ENCODE peak calls at places on chromosomes 3 and 15, in eight cellular contexts. O is heart right ventricle, E is right lobe of liver, N is A549, U is IMR-90, L is astrocyte, X is psoas muscle, A is cardiac muscle cell. Q is an unnamed sample.
A peak's percentile ranks its signal among the peaks of the same experiment; 100 is the strongest.

GRCh38 chr3:4407941-4408340 is 59.1 kb downstream of the SUMF1 start:
- DNase-seq in O (no peak), E (no peak), N (no peak), U (no peak), L (no peak), X (no peak), A (no peak), Q (no peak)

GRCh38 chr3:39146611-39147373 is 6.6 kb downstream of the CSRNP1 start:
- DNase-seq in O (peak; percentile 62), E (peak; percentile 83), N (peak; percentile 71), U (peak; percentile 98), L (peak; percentile 98), X (peak; percentile 93), A (peak; percentile 94), Q (peak; percentile 88)

GRCh38 chr3:182486459-182486858 is 306.8 kb upstream of the ATP11B start:
- DNase-seq in O (no peak), E (no peak), N (no peak), U (no peak), L (no peak), X (no peak), A (no peak), Q (no peak)

GRCh38 chr15:99108993-99109392 is 4.1 kb downstream of the SYNM start:
- DNase-seq in O (no peak), E (no peak), N (no peak), U (no peak), L (no peak), X (no peak), A (no peak), Q (no peak)

GRCh38 chr3:39125837-39126500 is 18.5 kb downstream of the TTC21A start:
- DNase-seq in O (no peak), E (no peak), N (no peak), U (peak; percentile 39), L (no peak), X (no peak), A (peak; percentile 30), Q (no peak)

GRCh38 chr3:67109651-67110204 is 111.6 kb downstream of the KBTBD8 start:
- DNase-seq in O (no peak), E (no peak), N (peak; percentile 4), U (peak; percentile 85), L (peak; percentile 49), X (no peak), A (peak; percentile 71), Q (no peak)

GRCh38 chr3:13650210-13651056 is 101.5 kb downstream of the FBLN2 start:
- DNase-seq in O (peak; percentile 82), E (peak; percentile 79), N (peak; percentile 82), U (peak; percentile 55), L (peak; percentile 12), X (peak; percentile 89), A (peak; percentile 83), Q (peak; percentile 78)

GRCh38 chr3:75192065-75192658 is 472.0 kb upstream of the FRG2C start:
- DNase-seq in O (no peak), E (peak; percentile 21), N (peak; percentile 3), U (peak; percentile 36), L (no peak), X (no peak), A (peak; percentile 50), Q (no peak)

GRCh38 chr3:10609134-10609533 is 103.7 kb upstream of the ATP2B2 start:
- DNase-seq in O (no peak), E (no peak), N (no peak), U (no peak), L (no peak), X (no peak), A (no peak), Q (no peak)

DNA sequence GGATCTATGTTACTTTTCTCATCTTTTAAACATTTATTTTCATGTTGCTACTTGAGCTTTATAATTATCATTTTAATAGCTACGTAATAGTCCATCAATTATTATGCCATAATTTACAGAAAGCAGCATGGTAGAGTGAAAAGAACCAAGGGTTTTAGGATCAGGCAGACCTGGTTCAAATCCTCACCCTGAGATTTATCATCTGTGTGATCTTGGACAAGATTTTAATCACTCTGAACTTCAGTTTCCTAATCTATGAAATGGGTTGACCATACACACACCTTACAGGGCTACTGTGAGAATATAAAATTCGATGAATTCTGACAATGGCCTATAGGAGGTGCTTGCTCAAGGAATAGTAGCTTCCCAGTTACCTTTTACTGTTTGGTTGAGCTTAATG is 27.1 kb downstream of the BOC start:
- DNase-seq in O (no peak), E (no peak), N (no peak), U (no peak), L (no peak), X (no peak), A (no peak), Q (no peak)
- TF ChIP-seq CTCF in O (no peak), E (no peak), N (no peak), U (no peak), L (no peak), X (no peak), A (no peak), Q (no peak)

GRCh38 chr15:60093273-60094067 is 89.4 kb downstream of the FOXB1 start:
- DNase-seq in O (no peak), E (peak; percentile 43), N (no peak), U (no peak), L (no peak), X (no peak), A (no peak), Q (no peak)

GRCh38 chr15:60095711-60096110 is 91.6 kb downstream of the FOXB1 start:
- DNase-seq in O (no peak), E (no peak), N (no peak), U (peak; percentile 29), L (peak; percentile 55), X (no peak), A (peak; percentile 54), Q (no peak)

GRCh38 chr15:60091150-60091549 is 87.0 kb downstream of the FOXB1 start:
- DNase-seq in O (no peak), E (peak; percentile 67), N (peak; percentile 65), U (peak; percentile 83), L (peak; percentile 85), X (peak; percentile 48), A (peak; percentile 91), Q (no peak)

GRCh38 chr15:60101416-60101815 is 97.3 kb downstream of the FOXB1 start:
- DNase-seq in O (no peak), E (no peak), N (no peak), U (no peak), L (no peak), X (no peak), A (no peak), Q (no peak)

GRCh38 chr15:60096157-60096556 is 92.0 kb downstream of the FOXB1 start:
- DNase-seq in O (no peak), E (no peak), N (no peak), U (peak; percentile 47), L (peak; percentile 63), X (no peak), A (peak; percentile 36), Q (no peak)
- H3K27ac ChIP-seq in O (no peak overlapping the region), E (no peak overlapping the region), N (no peak overlapping the region), U (no peak overlapping the region), L (peak overlapping the region; percentile 72), X (no peak overlapping the region), A (no peak overlapping the region), Q (no peak overlapping the region)

GRCh38 chr3:146163584-146163983 is 2.6 kb upstream of the PLOD2 start:
- DNase-seq in O (no peak), E (no peak), N (peak; percentile 77), U (peak; percentile 94), L (peak; percentile 97), X (no peak), A (peak; percentile 95), Q (no peak)
- TF ChIP-seq CTCF in O (no peak), E (peak; percentile 25), N (no peak), U (peak; percentile 30), L (peak; percentile 44), X (peak; percentile 18), A (peak; percentile 21), Q (no peak)

DNA sequence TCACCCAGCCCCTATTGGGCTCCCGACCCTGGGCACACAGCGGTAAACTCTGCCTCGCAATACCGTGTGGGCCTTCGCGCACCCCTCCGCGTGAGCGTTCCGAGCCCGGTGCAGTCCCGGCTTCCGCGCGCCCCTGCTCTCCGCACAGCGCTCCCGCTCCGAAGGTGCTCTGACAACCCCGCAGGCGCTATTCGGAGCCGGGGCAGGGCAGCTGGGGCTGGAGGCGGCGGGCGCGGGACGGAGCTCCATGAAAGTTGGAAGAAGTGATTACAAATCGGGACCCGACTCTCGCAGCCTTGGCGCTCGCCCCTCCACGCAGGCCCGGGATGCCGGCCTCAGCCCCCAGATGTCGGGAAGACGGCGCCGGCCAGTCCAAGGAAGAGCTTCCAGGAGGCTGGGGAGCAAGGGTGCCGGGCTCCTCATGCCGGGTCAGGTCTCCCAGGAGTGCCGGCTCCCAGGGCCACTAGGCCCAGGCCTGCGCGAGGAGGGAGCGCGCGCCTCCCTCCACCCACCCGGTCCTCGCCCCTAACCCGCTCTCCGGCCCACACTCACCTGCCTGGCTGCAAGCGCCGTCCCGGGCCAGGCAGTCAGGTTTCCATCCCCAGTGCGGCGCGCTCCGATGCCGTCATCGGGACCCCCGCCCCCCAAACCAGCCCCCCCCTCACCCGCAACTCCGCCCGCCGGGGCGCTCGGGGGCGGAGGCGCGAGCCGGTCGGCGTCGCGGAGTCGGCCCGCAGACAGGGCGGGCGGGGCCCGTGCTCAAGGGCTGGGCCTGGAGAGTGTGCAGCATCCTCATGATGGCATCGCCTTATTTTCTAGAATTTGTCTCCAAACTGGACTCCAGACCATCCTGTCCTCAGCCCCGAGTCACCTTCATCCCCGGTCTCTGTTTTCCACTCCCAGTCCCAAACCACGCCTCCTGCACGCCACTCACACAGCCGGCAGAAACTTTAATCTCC is at the start of gene KIF7:
- DNase-seq in O (no peak), E (no peak), N (peak; percentile 60), U (peak; percentile 47), L (peak; percentile 33), X (no peak), A (peak; percentile 74), Q (no peak)
- H3K27ac ChIP-seq in O (no peak within 1 kb of the TSS), E (no peak within 1 kb of the TSS), N (peak within 1 kb of the TSS; percentile 73), U (peak within 1 kb of the TSS; percentile 20), L (peak within 1 kb of the TSS; percentile 26), X (no peak within 1 kb of the TSS), A (peak within 1 kb of the TSS; percentile 93), Q (peak within 1 kb of the TSS; percentile 72)

DNA sequence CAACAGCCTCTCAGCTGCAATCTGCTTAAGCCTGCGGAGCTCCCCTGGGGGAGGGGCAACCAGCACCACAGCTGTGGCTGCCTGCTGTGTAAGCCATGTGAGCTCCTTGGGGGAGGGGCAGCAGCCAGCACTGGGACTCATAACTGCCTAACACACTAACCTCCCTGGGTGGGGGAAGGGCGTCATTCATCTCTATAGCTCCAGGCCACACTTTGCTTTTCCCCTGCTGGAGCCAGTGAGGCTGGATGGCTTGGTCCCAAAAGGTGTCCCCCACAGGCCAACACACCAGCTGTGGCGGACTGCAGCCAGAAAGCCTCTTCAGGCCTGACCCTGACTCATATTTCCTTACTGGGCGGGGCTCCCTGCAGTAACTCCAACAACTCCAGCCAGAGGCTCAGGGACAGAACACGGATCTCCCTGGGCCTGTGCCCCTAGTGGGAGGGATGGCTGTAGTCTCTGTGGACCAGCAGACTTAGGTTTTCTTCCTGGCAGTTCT is 129.8 kb downstream of the PPM1L start:
- DNase-seq in O (peak; percentile 74), E (no peak), N (no peak), U (peak; percentile 27), L (peak; percentile 58), X (peak; percentile 97), A (peak; percentile 88), Q (no peak)
- TF ChIP-seq CTCF in O (no peak), E (no peak), N (no peak), U (no peak), L (no peak), X (peak; percentile 44), A (no peak), Q (no peak)

DNA sequence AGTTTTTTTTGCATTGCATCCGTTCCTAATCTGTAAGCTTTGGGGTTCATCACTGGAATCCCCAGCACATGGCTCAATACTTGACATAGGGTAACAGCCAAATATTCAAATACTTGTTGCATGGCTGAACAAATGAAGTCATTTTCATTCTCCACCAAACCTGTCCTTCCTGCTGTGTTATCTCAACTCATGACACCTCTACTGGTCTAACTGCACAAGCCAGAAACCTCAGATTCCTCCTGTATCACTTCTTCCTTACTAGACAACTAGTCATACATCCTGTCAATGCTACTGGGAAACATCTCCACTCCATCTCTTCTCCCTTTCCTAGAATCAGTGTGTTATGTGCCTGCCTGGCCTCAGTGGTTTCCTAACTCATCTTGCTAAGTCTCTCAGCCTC is 43.4 kb downstream of the ST3GAL6 start:
- DNase-seq in O (no peak), E (no peak), N (no peak), U (no peak), L (peak; percentile 61), X (no peak), A (peak; percentile 27), Q (no peak)
- H3K27ac ChIP-seq in O (no peak overlapping the region), E (no peak overlapping the region), N (no peak overlapping the region), U (no peak overlapping the region), L (peak overlapping the region; percentile 69), X (no peak overlapping the region), A (no peak overlapping the region), Q (no peak overlapping the region)